ENCODE peak calls at places on chromosomes 6 and 20, in six cellular contexts. One of them, this sample, is unnamed.

GRCh38 chr20:8981482-8981881 is 87.4 kb upstream of the PLCB4 start:
- DNase-seq in NCI-H1417: no peak
- DNase-seq in heart left ventricle: no peak
- DNase-seq in nucleus accumbens: no peak
- DNase-seq in cardiac fibroblast: no peak
- DNase-seq in M059J: no peak
- DNase-seq in this sample: no peak

GRCh38 chr6:157757430-157758403 is 65.3 kb upstream of the SNX9 start:
- DNase-seq in NCI-H1417: no peak
- DNase-seq in heart left ventricle: no peak
- DNase-seq in nucleus accumbens: no peak
- DNase-seq in cardiac fibroblast: no peak
- DNase-seq in M059J: no peak
- DNase-seq in this sample: no peak

GRCh38 chr20:33753763-33754162 is 22.0 kb downstream of the ZNF341 start:
- DNase-seq in NCI-H1417: no peak
- DNase-seq in heart left ventricle: no peak
- DNase-seq in nucleus accumbens: no peak
- DNase-seq in cardiac fibroblast: no peak
- DNase-seq in M059J: peak
- DNase-seq in this sample: peak

GRCh38 chr6:24274441-24275083 is 83.3 kb downstream of the DCDC2 start:
- DNase-seq in NCI-H1417: peak
- DNase-seq in heart left ventricle: no peak
- DNase-seq in nucleus accumbens: no peak
- DNase-seq in cardiac fibroblast: peak
- DNase-seq in M059J: peak
- DNase-seq in this sample: peak

GRCh38 chr6:142913511-142914047 is 31.4 kb downstream of the HIVEP2 start:
- DNase-seq in NCI-H1417: no peak
- DNase-seq in heart left ventricle: no peak
- DNase-seq in nucleus accumbens: no peak
- DNase-seq in cardiac fibroblast: no peak
- DNase-seq in M059J: no peak
- DNase-seq in this sample: no peak

GRCh38 chr6:6497976-6498375 is 90.5 kb upstream of the LY86 start:
- DNase-seq in NCI-H1417: no peak
- DNase-seq in heart left ventricle: no peak
- DNase-seq in nucleus accumbens: no peak
- DNase-seq in cardiac fibroblast: no peak
- DNase-seq in M059J: no peak
- DNase-seq in this sample: peak

GRCh38 chr6:33427585-33428218 is 7.8 kb downstream of the SYNGAP1 start:
- DNase-seq in NCI-H1417: peak
- DNase-seq in heart left ventricle: peak
- DNase-seq in nucleus accumbens: peak
- DNase-seq in cardiac fibroblast: no peak
- DNase-seq in M059J: peak
- DNase-seq in this sample: peak

GRCh38 chr6:37541346-37541745 is 41.7 kb upstream of the CCDC167 start:
- DNase-seq in NCI-H1417: no peak
- DNase-seq in heart left ventricle: no peak
- DNase-seq in nucleus accumbens: no peak
- DNase-seq in cardiac fibroblast: no peak
- DNase-seq in M059J: no peak
- DNase-seq in this sample: no peak

GRCh38 chr6:160177220-160177619 is 55.6 kb downstream of the SLC22A1 start:
- DNase-seq in NCI-H1417: no peak
- DNase-seq in heart left ventricle: no peak
- DNase-seq in nucleus accumbens: no peak
- DNase-seq in cardiac fibroblast: no peak
- DNase-seq in M059J: no peak
- DNase-seq in this sample: no peak

GRCh38 chr6:158413028-158413427 is 100.8 kb downstream of the TULP4 start:
- DNase-seq in NCI-H1417: no peak
- DNase-seq in heart left ventricle: no peak
- DNase-seq in nucleus accumbens: no peak
- DNase-seq in cardiac fibroblast: no peak
- DNase-seq in M059J: no peak
- DNase-seq in this sample: no peak

GRCh38 chr6:47247227-47247797 is 62.4 kb downstream of the TNFRSF21 start:
- DNase-seq in NCI-H1417: peak
- DNase-seq in heart left ventricle: peak
- DNase-seq in nucleus accumbens: no peak
- DNase-seq in cardiac fibroblast: peak
- DNase-seq in M059J: no peak
- DNase-seq in this sample: peak

GRCh38 chr6:119328254-119328653 is 21.3 kb downstream of the MAN1A1 start:
- DNase-seq in NCI-H1417: no peak
- DNase-seq in heart left ventricle: no peak
- DNase-seq in nucleus accumbens: no peak
- DNase-seq in cardiac fibroblast: no peak
- DNase-seq in M059J: no peak
- DNase-seq in this sample: no peak

GRCh38 chr6:41935685-41936072 is 5.9 kb downstream of the CCND3 start:
- DNase-seq in NCI-H1417: no peak
- DNase-seq in heart left ventricle: no peak
- DNase-seq in nucleus accumbens: no peak
- DNase-seq in cardiac fibroblast: no peak
- DNase-seq in M059J: no peak
- DNase-seq in this sample: no peak

GRCh38 chr6:160275511-160276003 is 16.9 kb upstream of the SLC22A2 start:
- DNase-seq in NCI-H1417: no peak
- DNase-seq in heart left ventricle: no peak
- DNase-seq in nucleus accumbens: no peak
- DNase-seq in cardiac fibroblast: no peak
- DNase-seq in M059J: no peak
- DNase-seq in this sample: no peak

GRCh38 chr6:113352029-113352801 is 504.9 kb upstream of the MARCKS start:
- DNase-seq in NCI-H1417: no peak
- DNase-seq in heart left ventricle: no peak
- DNase-seq in nucleus accumbens: no peak
- DNase-seq in cardiac fibroblast: peak
- DNase-seq in M059J: peak
- DNase-seq in this sample: peak

GRCh38 chr20:46235086-46235485 is 73.2 kb downstream of the CDH22 start:
- DNase-seq in NCI-H1417: no peak
- DNase-seq in heart left ventricle: no peak
- DNase-seq in nucleus accumbens: no peak
- DNase-seq in cardiac fibroblast: no peak
- DNase-seq in M059J: no peak
- DNase-seq in this sample: no peak

GRCh38 chr20:10558635-10559187 is 115.1 kb downstream of the JAG1 start:
- DNase-seq in NCI-H1417: no peak
- DNase-seq in heart left ventricle: no peak
- DNase-seq in nucleus accumbens: no peak
- DNase-seq in cardiac fibroblast: peak
- DNase-seq in M059J: peak
- DNase-seq in this sample: peak

GRCh38 chr6:53179961-53180651 is 31.5 kb upstream of the GCM1 start:
- DNase-seq in NCI-H1417: peak
- DNase-seq in heart left ventricle: peak
- DNase-seq in nucleus accumbens: no peak
- DNase-seq in cardiac fibroblast: peak
- DNase-seq in M059J: no peak
- DNase-seq in this sample: peak

GRCh38 chr6:37536462-37537225 is 37.0 kb upstream of the CCDC167 start:
- DNase-seq in NCI-H1417: peak
- DNase-seq in heart left ventricle: no peak
- DNase-seq in nucleus accumbens: no peak
- DNase-seq in cardiac fibroblast: no peak
- DNase-seq in M059J: no peak
- DNase-seq in this sample: no peak

GRCh38 chr6:155004017-155004416 is 8.9 kb downstream of the TIAM2 start:
- DNase-seq in NCI-H1417: no peak
- DNase-seq in heart left ventricle: no peak
- DNase-seq in nucleus accumbens: no peak
- DNase-seq in cardiac fibroblast: no peak
- DNase-seq in M059J: no peak
- DNase-seq in this sample: no peak

GRCh38 chr6:34791842-34792604 is at the start of gene BLTP3A:
- DNase-seq in NCI-H1417: peak
- DNase-seq in heart left ventricle: peak
- DNase-seq in nucleus accumbens: peak
- DNase-seq in cardiac fibroblast: peak
- DNase-seq in M059J: peak
- DNase-seq in this sample: peak

GRCh38 chr6:104859225-104860146 is at the start of gene HACE1:
- DNase-seq in NCI-H1417: peak
- DNase-seq in heart left ventricle: peak
- DNase-seq in nucleus accumbens: peak
- DNase-seq in cardiac fibroblast: peak
- DNase-seq in M059J: peak
- DNase-seq in this sample: peak

GRCh38 chr6:15299430-15300131 is 53.7 kb downstream of the JARID2 start:
- DNase-seq in NCI-H1417: no peak
- DNase-seq in heart left ventricle: peak
- DNase-seq in nucleus accumbens: no peak
- DNase-seq in cardiac fibroblast: peak
- DNase-seq in M059J: peak
- DNase-seq in this sample: no peak

GRCh38 chr20:22687676-22688360 is 103.4 kb upstream of the FOXA2 start:
- DNase-seq in NCI-H1417: no peak
- DNase-seq in heart left ventricle: no peak
- DNase-seq in nucleus accumbens: no peak
- DNase-seq in cardiac fibroblast: no peak
- DNase-seq in M059J: no peak
- DNase-seq in this sample: no peak

GRCh38 chr6:101926149-101926925 is 532.8 kb downstream of the GRIK2 start:
- DNase-seq in NCI-H1417: no peak
- DNase-seq in heart left ventricle: no peak
- DNase-seq in nucleus accumbens: no peak
- DNase-seq in cardiac fibroblast: no peak
- DNase-seq in M059J: no peak
- DNase-seq in this sample: no peak

GRCh38 chr6:108779521-108779920 is 68.7 kb upstream of the ARMC2 start:
- DNase-seq in NCI-H1417: no peak
- DNase-seq in heart left ventricle: no peak
- DNase-seq in nucleus accumbens: no peak
- DNase-seq in cardiac fibroblast: no peak
- DNase-seq in M059J: no peak
- DNase-seq in this sample: no peak

GRCh38 chr6:108838101-108838717 is 10.0 kb upstream of the ARMC2 start:
- DNase-seq in NCI-H1417: no peak
- DNase-seq in heart left ventricle: no peak
- DNase-seq in nucleus accumbens: no peak
- DNase-seq in cardiac fibroblast: peak
- DNase-seq in M059J: peak
- DNase-seq in this sample: no peak

GRCh38 chr6:161048636-161049035 is 57.1 kb downstream of the MAP3K4 start:
- DNase-seq in NCI-H1417: no peak
- DNase-seq in heart left ventricle: no peak
- DNase-seq in nucleus accumbens: no peak
- DNase-seq in cardiac fibroblast: peak
- DNase-seq in M059J: no peak
- DNase-seq in this sample: no peak

GRCh38 chr20:9172908-9173307 is 104.0 kb downstream of the PLCB4 start:
- DNase-seq in NCI-H1417: no peak
- DNase-seq in heart left ventricle: no peak
- DNase-seq in nucleus accumbens: no peak
- DNase-seq in cardiac fibroblast: peak
- DNase-seq in M059J: peak
- DNase-seq in this sample: peak

GRCh38 chr6:169853196-169854082 is 102.0 kb downstream of the ERMARD start:
- DNase-seq in NCI-H1417: no peak
- DNase-seq in heart left ventricle: no peak
- DNase-seq in nucleus accumbens: no peak
- DNase-seq in cardiac fibroblast: no peak
- DNase-seq in M059J: no peak
- DNase-seq in this sample: no peak

GRCh38 chr20:3077618-3078134 is 6.3 kb downstream of the OXT start:
- DNase-seq in NCI-H1417: no peak
- DNase-seq in heart left ventricle: no peak
- DNase-seq in nucleus accumbens: no peak
- DNase-seq in cardiac fibroblast: no peak
- DNase-seq in M059J: no peak
- DNase-seq in this sample: no peak